ENCODE peak calls at places on chromosomes 5 and 9, in six cellular contexts. R is cardiac fibroblast; O is brain microvascular endothelial cell; J is RWPE1; M is CD8-positive, alpha-beta T cell; X is glutamatergic neuron. S is an unnamed sample.

GRCh38 chr9:8224381-8224791 is 424.8 kb upstream of the DMAC1 start:
- DNase-seq in R (no peak), O (no peak), J (no peak), M (no peak), X (no peak), S (no peak)

GRCh38 chr9:29006603-29007002 is 1433.3 kb upstream of the C9orf72 start:
- DNase-seq in R (no peak), O (no peak), J (no peak), M (no peak), X (no peak), S (no peak)

GRCh38 chr9:31355965-31356364 is 1028.5 kb upstream of the ACO1 start:
- DNase-seq in R (no peak), O (no peak), J (no peak), M (no peak), X (no peak), S (no peak)

GRCh38 chr9:134492281-134492691 is 149.3 kb upstream of the COL5A1 start:
- DNase-seq in R (peak), O (peak), J (no peak), M (no peak), X (no peak), S (no peak)

GRCh38 chr5:125484272-125485002 is 738.0 kb upstream of the ZNF608 start:
- DNase-seq in R (peak), O (peak), J (peak), M (no peak), X (no peak), S (no peak)

GRCh38 chr9:70532753-70533152 is 118.3 kb upstream of the KLF9 start:
- DNase-seq in R (no peak), O (no peak), J (no peak), M (no peak), X (no peak), S (no peak)

GRCh38 chr9:5820425-5820824 is 12.5 kb downstream of the ERMP1 start:
- DNase-seq in R (no peak), O (no peak), J (no peak), M (no peak), X (no peak), S (no peak)

GRCh38 chr9:129923589-129923988 is 88.3 kb downstream of the USP20 start:
- DNase-seq in R (no peak), O (no peak), J (no peak), M (no peak), X (no peak), S (no peak)

GRCh38 chr9:14298607-14299022 is 15.3 kb downstream of the NFIB start:
- DNase-seq in R (no peak), O (no peak), J (no peak), M (no peak), X (no peak), S (no peak)

GRCh38 chr5:1058988-1059883 is 50.6 kb downstream of the NKD2 start:
- DNase-seq in R (no peak), O (no peak), J (no peak), M (no peak), X (peak), S (no peak)

GRCh38 chr5:143635146-143635752 is 176.7 kb upstream of the HMHB1 start:
- DNase-seq in R (peak), O (peak), J (no peak), M (no peak), X (no peak), S (no peak)

GRCh38 chr5:178817506-178817905 is 42.2 kb upstream of the ZNF354B start:
- DNase-seq in R (no peak), O (no peak), J (no peak), M (no peak), X (no peak), S (no peak)

GRCh38 chr5:77255617-77256016 is 45.1 kb downstream of the PDE8B start:
- DNase-seq in R (no peak), O (no peak), J (no peak), M (no peak), X (no peak), S (no peak)

GRCh38 chr5:38360323-38361061 is 102.1 kb downstream of the EGFLAM start:
- DNase-seq in R (no peak), O (no peak), J (no peak), M (no peak), X (no peak), S (no peak)

GRCh38 chr5:162209005-162209605 is 141.5 kb downstream of the GABRG2 start:
- DNase-seq in R (no peak), O (peak), J (peak), M (no peak), X (peak), S (peak)

GRCh38 chr5:31531543-31531887 is 378 bp downstream of the DROSHA start:
- DNase-seq in R (peak), O (peak), J (peak), M (no peak), X (peak), S (no peak)

GRCh38 chr5:95565280-95565920 is 10.5 kb downstream of the ARSK start:
- DNase-seq in R (no peak), O (no peak), J (no peak), M (no peak), X (no peak), S (no peak)

GRCh38 chr5:175797521-175798038 is 73.8 kb upstream of the CPLX2 start:
- DNase-seq in R (no peak), O (no peak), J (no peak), M (no peak), X (peak), S (no peak)

GRCh38 chr9:85108806-85109205 is 439.3 kb downstream of the NTRK2 start:
- DNase-seq in R (no peak), O (no peak), J (no peak), M (no peak), X (no peak), S (no peak)

GRCh38 chr9:108515856-108516255 is 339.9 kb downstream of the ACTL7B start:
- DNase-seq in R (no peak), O (no peak), J (no peak), M (no peak), X (no peak), S (no peak)

GRCh38 chr5:112159435-112159834 is 259.6 kb downstream of the EPB41L4A start:
- DNase-seq in R (peak), O (no peak), J (no peak), M (no peak), X (no peak), S (no peak)

GRCh38 chr5:135660826-135661555 is 82.2 kb upstream of the CXCL14 start:
- DNase-seq in R (no peak), O (no peak), J (no peak), M (no peak), X (no peak), S (no peak)

GRCh38 chr5:97425511-97425910 is 242.5 kb upstream of the RIOK2 start:
- DNase-seq in R (peak), O (peak), J (peak), M (no peak), X (no peak), S (no peak)

GRCh38 chr5:116454417-116454927 is 120.2 kb downstream of the SEMA6A start:
- DNase-seq in R (peak), O (peak), J (no peak), M (no peak), X (no peak), S (no peak)

GRCh38 chr9:26260238-26260637 is 582.0 kb upstream of the TUSC1 start:
- DNase-seq in R (peak), O (peak), J (peak), M (no peak), X (no peak), S (no peak)

GRCh38 chr9:107732781-107733529 is 243.4 kb upstream of the KLF4 start:
- DNase-seq in R (peak), O (no peak), J (peak), M (no peak), X (no peak), S (no peak)

GRCh38 chr5:14872070-14872989 is 752 bp upstream of the ANKH start:
- DNase-seq in R (peak), O (peak), J (no peak), M (peak), X (peak), S (peak)

GRCh38 chr5:17413691-17414090 is 84.3 kb upstream of the TAF11L2 start:
- DNase-seq in R (no peak), O (no peak), J (no peak), M (no peak), X (no peak), S (no peak)

GRCh38 chr9:128893354-128893753 is 11.4 kb downstream of the LRRC8A start:
- DNase-seq in R (no peak), O (no peak), J (no peak), M (no peak), X (no peak), S (no peak)

GRCh38 chr5:119398713-119399492 is 43.1 kb downstream of the TNFAIP8 start:
- DNase-seq in R (peak), O (no peak), J (no peak), M (no peak), X (no peak), S (no peak)

GRCh38 chr5:38666668-38667498 is 110.4 kb upstream of the LIFR start:
- DNase-seq in R (peak), O (peak), J (peak), M (no peak), X (no peak), S (peak)

GRCh38 chr5:143063175-143063970 is 293.2 kb downstream of the ARHGAP26 start:
- DNase-seq in R (peak), O (no peak), J (no peak), M (no peak), X (no peak), S (no peak)

GRCh38 chr9:4804531-4805016 is 11.8 kb downstream of the RCL1 start:
- DNase-seq in R (no peak), O (no peak), J (no peak), M (no peak), X (no peak), S (no peak)

GRCh38 chr5:36334315-36334714 is 32.6 kb upstream of the RANBP3L start:
- DNase-seq in R (no peak), O (no peak), J (no peak), M (no peak), X (no peak), S (no peak)

GRCh38 chr5:24045034-24045433 is 537.6 kb downstream of the PRDM9 start:
- DNase-seq in R (no peak), O (no peak), J (no peak), M (no peak), X (no peak), S (no peak)

GRCh38 chr5:129077433-129078075 is 17.0 kb upstream of the ISOC1 start:
- DNase-seq in R (no peak), O (no peak), J (no peak), M (no peak), X (no peak), S (no peak)

DNA sequence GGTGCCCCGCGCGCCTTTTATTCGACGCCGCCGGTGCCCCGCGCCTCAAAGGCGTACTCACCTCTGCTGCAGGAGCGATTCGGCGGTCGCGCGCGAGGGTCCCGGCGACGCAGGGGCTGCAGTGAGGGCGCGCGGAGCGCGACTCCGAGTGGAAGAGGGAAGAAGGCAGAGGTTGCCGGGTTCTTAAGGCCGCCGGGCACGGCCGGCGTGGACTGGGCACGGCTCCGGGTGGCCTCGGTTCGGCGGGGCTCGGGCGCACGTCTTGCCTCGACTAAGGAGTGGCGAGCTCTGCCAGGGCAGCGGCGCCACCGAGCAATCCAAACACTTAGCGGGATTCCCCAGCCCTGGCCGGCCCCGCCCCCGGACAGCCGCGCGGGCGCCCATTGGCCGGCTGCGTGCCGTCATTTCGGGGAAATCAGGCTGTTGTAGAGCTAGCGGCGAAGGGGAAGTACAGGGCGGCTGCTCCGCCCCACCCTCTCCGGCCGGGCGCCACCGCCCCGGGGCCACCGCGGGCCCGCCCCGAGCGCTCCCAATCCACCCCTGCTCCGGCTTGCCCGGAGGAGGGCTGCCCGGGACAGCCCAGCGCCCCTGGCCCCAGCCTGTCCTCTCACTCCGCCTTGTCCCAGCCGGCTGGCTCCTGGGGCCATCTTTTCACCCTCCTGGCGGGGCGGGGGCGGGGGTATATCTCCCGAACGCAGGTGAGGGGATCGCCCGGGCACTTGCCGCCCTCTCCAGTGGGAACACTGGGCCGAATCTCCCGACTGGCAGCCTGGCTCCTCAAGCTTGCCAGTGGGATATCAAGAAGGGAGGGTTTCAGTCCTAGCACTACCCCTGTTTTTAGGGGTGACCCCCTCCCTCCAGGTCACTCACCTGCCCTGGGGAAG is at the start of gene IRF1:
- DNase-seq in R (peak), O (peak), J (peak), M (peak), X (peak), S (peak)
- TF ChIP-seq CTCF in R (no peak), O (no peak), J (peak), M (no peak), X (no peak), S (no peak)

DNA sequence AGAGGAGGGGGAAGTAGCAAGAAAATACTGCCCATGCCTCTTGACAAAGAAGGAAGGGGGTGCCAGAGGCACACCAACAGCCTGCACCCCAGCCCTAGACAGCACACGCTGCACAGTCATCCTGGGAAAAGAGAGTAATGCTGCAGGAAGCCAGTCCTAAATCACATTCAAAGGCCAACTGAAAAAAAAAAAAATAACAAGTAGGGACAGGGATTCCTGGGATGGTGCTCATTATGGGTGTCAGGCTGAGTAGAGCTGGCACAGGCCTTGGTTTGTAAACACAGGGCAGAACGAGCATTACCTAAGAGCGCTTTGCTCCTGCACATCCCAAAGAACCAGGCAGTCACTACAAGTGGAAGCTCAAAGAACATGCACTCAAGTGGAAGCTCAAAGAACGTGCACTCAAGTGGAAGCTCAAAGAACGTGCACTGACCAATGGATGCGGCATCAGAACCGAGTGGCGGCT is 7.8 kb downstream of the RAPGEF1 start:
- DNase-seq in R (peak), O (no peak), J (peak), M (no peak), X (no peak), S (no peak)
- TF ChIP-seq CTCF in R (no peak), O (no peak), J (no peak), M (no peak), X (no peak), S (no peak)

GRCh38 chr9:137286980-137287383 is 9.5 kb downstream of the TOR4A start:
- DNase-seq in R (peak), O (peak), J (no peak), M (no peak), X (no peak), S (no peak)
- TF ChIP-seq CTCF in R (peak), O (peak), J (peak), M (no peak), X (no peak), S (peak)

GRCh38 chr5:140242099-140242498 is 60.8 kb downstream of the PFDN1 start:
- DNase-seq in R (no peak), O (no peak), J (no peak), M (no peak), X (peak), S (no peak)
- TF ChIP-seq CTCF in R (peak), O (peak), J (no peak), M (no peak), X (no peak), S (peak)

DNA sequence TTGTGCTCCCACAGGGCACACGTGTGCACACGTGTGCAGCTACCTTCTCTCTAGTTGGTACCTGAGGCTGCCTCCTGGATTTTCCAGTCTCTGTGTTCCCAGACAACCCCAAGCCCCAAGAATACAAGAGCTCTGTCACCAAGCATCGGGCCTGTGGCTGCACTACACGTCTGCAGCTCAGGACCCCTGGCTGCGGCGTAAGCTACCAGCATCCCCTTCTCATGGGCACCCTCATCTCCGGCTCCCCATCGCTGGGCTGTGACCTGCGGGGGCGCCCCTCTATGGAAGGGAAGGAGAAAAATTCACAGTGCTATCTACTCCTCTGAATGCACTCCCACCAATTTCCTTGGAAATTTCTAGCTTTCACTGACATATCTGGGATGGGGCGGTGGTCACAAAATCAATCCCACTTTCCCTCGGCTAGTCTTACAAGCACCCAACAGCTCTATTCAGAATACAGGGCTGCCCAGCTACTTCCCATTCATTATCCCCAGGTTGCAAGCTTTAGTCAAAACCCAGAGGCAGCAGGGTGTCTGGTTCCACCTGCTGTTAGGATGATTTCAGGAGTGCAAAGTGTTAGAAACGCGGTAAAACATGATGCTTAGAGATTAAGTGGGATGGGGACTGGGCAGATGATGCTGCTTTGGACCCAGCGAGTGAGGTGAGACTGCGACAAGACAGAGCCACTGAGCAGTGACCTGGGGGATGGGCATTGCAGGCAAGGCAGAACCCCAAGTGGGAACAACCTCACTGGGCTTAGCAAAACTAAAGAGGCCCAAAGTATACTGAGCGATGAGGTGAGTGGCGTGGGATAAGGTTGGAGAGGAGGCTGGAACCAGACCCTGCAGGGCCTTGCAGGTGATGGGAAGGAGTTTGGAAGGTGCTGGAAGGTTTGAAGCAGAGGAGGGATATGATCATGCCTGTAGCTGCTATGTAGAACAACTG is 121.7 kb downstream of the KCNIP1 start:
- DNase-seq in R (no peak), O (no peak), J (no peak), M (no peak), X (no peak), S (no peak)
- TF ChIP-seq CTCF in R (no peak), O (no peak), J (no peak), M (no peak), X (no peak), S (no peak)

GRCh38 chr5:157020508-157021213 is 38.3 kb downstream of the HAVCR1 start:
- DNase-seq in R (no peak), O (no peak), J (no peak), M (no peak), X (no peak), S (no peak)
- TF ChIP-seq CTCF in R (no peak), O (no peak), J (no peak), M (no peak), X (no peak), S (no peak)

GRCh38 chr5:75156585-75156984 is 80.1 kb downstream of the ANKRD31 start:
- DNase-seq in R (peak), O (no peak), J (peak), M (no peak), X (no peak), S (no peak)
- TF ChIP-seq CTCF in R (no peak), O (peak), J (no peak), M (no peak), X (no peak), S (no peak)

GRCh38 chr9:136051568-136052432 is 43.3 kb downstream of the NACC2 start:
- DNase-seq in R (peak), O (peak), J (peak), M (no peak), X (no peak), S (no peak)

GRCh38 chr9:136049451-136050265 is 45.4 kb downstream of the NACC2 start:
- DNase-seq in R (no peak), O (no peak), J (no peak), M (no peak), X (no peak), S (no peak)

GRCh38 chr9:136050266-136050705 is 44.8 kb downstream of the NACC2 start:
- DNase-seq in R (no peak), O (no peak), J (no peak), M (no peak), X (peak), S (no peak)

GRCh38 chr9:136052433-136052880 is 42.6 kb downstream of the NACC2 start:
- DNase-seq in R (peak), O (no peak), J (peak), M (no peak), X (no peak), S (no peak)

GRCh38 chr9:136050706-136051567 is 44.2 kb downstream of the NACC2 start:
- DNase-seq in R (peak), O (no peak), J (peak), M (no peak), X (peak), S (no peak)
- TF ChIP-seq CTCF in R (no peak), O (no peak), J (no peak), M (no peak), X (no peak), S (peak)

GRCh38 chr9:136133959-136134484 is 15.3 kb upstream of the TMEM250 start:
- DNase-seq in R (no peak), O (no peak), J (no peak), M (no peak), X (no peak), S (no peak)

GRCh38 chr9:136135326-136136126 is 16.9 kb upstream of the TMEM250 start:
- DNase-seq in R (no peak), O (no peak), J (no peak), M (no peak), X (no peak), S (no peak)

GRCh38 chr9:136131629-136132499 is 13.2 kb upstream of the TMEM250 start:
- DNase-seq in R (no peak), O (no peak), J (no peak), M (no peak), X (no peak), S (no peak)

GRCh38 chr9:136132500-136133050 is 13.9 kb upstream of the TMEM250 start:
- DNase-seq in R (no peak), O (no peak), J (no peak), M (no peak), X (no peak), S (no peak)

GRCh38 chr9:136133191-136133958 is 14.7 kb upstream of the TMEM250 start:
- DNase-seq in R (peak), O (no peak), J (no peak), M (no peak), X (peak), S (peak)
- TF ChIP-seq CTCF in R (peak), O (peak), J (peak), M (peak), X (peak), S (peak)

S was measured in progenitor cell of endocrine pancreas.